ENCODE peak calls at places on chromosomes 5 and 9, in four cellular contexts. T, L, Y and V are unnamed samples.

GRCh38 chr5:57785946-57786345 is 303.3 kb upstream of the ACTBL2 start:
- DNase-seq in T (no peak), L (no peak), Y (no peak), V (no peak)

GRCh38 chr5:109324351-109324750 is 85.4 kb downstream of the PJA2 start:
- DNase-seq in T (no peak), L (no peak), Y (no peak), V (no peak)

GRCh38 chr9:107684224-107684623 is 194.7 kb upstream of the KLF4 start:
- DNase-seq in T (peak), L (peak), Y (peak), V (peak)

GRCh38 chr9:26687421-26687820 is 205.2 kb downstream of the CAAP1 start:
- DNase-seq in T (no peak), L (no peak), Y (no peak), V (peak)

GRCh38 chr5:38660194-38660668 is 103.8 kb upstream of the LIFR start:
- DNase-seq in T (no peak), L (no peak), Y (no peak), V (peak)

GRCh38 chr9:133184971-133185370 is 21.3 kb upstream of the GBGT1 start:
- DNase-seq in T (peak), L (no peak), Y (peak), V (peak)

GRCh38 chr9:123425261-123425821 is 69.3 kb downstream of the CRB2 start:
- DNase-seq in T (no peak), L (no peak), Y (no peak), V (no peak)

GRCh38 chr5:154779105-154779504 is 23.9 kb downstream of the LARP1 start:
- DNase-seq in T (peak), L (no peak), Y (peak), V (peak)

GRCh38 chr9:76107487-76107886 is 217.0 kb downstream of the PCSK5 start:
- DNase-seq in T (peak), L (no peak), Y (peak), V (no peak)

GRCh38 chr5:94969174-94969573 is 315.7 kb downstream of the MCTP1 start:
- DNase-seq in T (peak), L (peak), Y (peak), V (peak)

GRCh38 chr5:149550267-149550582 is 1.0 kb downstream of the CSNK1A1 start:
- DNase-seq in T (peak), L (no peak), Y (peak), V (peak)

GRCh38 chr5:149550608-149551226 is 522 bp downstream of the CSNK1A1 start:
- DNase-seq in T (no peak), L (no peak), Y (no peak), V (no peak)

GRCh38 chr5:149552761-149553160 is 1.5 kb upstream of the CSNK1A1 start:
- DNase-seq in T (no peak), L (no peak), Y (no peak), V (no peak)

GRCh38 chr5:149551227-149552037 is at the start of gene CSNK1A1:
- DNase-seq in T (peak), L (peak), Y (peak), V (peak)

GRCh38 chr5:149552038-149552494 is 827 bp upstream of the CSNK1A1 start:
- DNase-seq in T (no peak), L (no peak), Y (no peak), V (no peak)
- TF ChIP-seq CTCF in T (no peak), L (no peak), Y (no peak), V (no peak)

GRCh38 chr5:27125856-27126255 is 87.5 kb upstream of the CDH9 start:
- DNase-seq in T (no peak), L (no peak), Y (peak), V (no peak)

GRCh38 chr5:27129926-27130325 is 91.5 kb upstream of the CDH9 start:
- DNase-seq in T (no peak), L (no peak), Y (no peak), V (no peak)

GRCh38 chr5:27130587-27130986 is 92.2 kb upstream of the CDH9 start:
- DNase-seq in T (peak), L (peak), Y (peak), V (no peak)

GRCh38 chr5:27124590-27124989 is 86.2 kb upstream of the CDH9 start:
- DNase-seq in T (peak), L (no peak), Y (peak), V (peak)
- TF ChIP-seq CTCF in T (peak), L (peak), Y (peak), V (peak)

GRCh38 chr9:81373294-81373693 is 316.1 kb downstream of the TLE1 start:
- DNase-seq in T (no peak), L (no peak), Y (no peak), V (no peak)

GRCh38 chr9:81374459-81374858 is 314.9 kb downstream of the TLE1 start:
- DNase-seq in T (no peak), L (no peak), Y (no peak), V (no peak)

GRCh38 chr9:81374881-81375280 is 314.5 kb downstream of the TLE1 start:
- DNase-seq in T (peak), L (no peak), Y (peak), V (no peak)

GRCh38 chr9:81377310-81377709 is 312.0 kb downstream of the TLE1 start:
- DNase-seq in T (no peak), L (no peak), Y (no peak), V (no peak)

GRCh38 chr9:81375461-81376100 is 313.8 kb downstream of the TLE1 start:
- DNase-seq in T (no peak), L (no peak), Y (no peak), V (no peak)
- TF ChIP-seq CTCF in T (no peak), L (no peak), Y (no peak), V (no peak)

GRCh38 chr9:4030751-4031150 is 269.1 kb downstream of the GLIS3 start:
- DNase-seq in T (peak), L (no peak), Y (peak), V (no peak)
- TF ChIP-seq CTCF in T (no peak), L (no peak), Y (no peak), V (no peak)

GRCh38 chr9:131203438-131204219 is 72.7 kb downstream of the FAM78A start:
- DNase-seq in T (no peak), L (no peak), Y (no peak), V (no peak)
- TF ChIP-seq CTCF in T (peak), L (peak), Y (peak), V (no peak)

DNA sequence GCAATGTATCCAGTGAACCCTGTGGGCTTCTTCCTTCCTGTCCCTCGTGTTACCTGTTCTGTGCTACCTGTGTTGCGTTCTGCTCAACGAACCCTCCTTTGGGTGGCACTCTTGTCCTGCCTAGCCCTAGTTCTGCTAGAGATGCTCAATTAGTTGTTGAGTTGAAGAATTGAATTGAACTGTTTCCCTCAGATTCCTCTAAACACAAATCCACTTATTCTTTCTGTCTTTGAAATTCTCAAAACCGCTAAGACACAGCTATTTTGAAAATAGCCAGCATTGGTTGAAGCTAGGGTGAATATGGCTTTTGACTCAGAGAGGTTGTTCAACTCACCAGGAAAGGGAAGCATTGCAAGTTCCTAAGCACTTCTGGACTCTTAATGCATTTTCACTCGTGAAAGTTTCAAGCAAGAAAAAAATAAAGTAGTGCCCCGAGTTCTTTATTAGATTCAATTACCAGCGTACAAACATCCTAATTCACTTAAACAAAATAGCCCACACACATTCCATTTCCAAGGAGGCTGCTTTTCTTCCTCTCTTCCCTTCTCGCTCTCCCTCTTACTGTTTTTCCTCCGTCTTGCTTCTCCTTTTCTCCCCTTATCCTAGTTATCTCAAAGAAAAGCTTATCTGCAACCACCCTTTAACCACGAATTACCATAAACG is 648 bp upstream of the ITGA1 start:
- DNase-seq in T (peak), L (no peak), Y (peak), V (peak)
- TF ChIP-seq CTCF in T (peak), L (peak), Y (peak), V (peak)

DNA sequence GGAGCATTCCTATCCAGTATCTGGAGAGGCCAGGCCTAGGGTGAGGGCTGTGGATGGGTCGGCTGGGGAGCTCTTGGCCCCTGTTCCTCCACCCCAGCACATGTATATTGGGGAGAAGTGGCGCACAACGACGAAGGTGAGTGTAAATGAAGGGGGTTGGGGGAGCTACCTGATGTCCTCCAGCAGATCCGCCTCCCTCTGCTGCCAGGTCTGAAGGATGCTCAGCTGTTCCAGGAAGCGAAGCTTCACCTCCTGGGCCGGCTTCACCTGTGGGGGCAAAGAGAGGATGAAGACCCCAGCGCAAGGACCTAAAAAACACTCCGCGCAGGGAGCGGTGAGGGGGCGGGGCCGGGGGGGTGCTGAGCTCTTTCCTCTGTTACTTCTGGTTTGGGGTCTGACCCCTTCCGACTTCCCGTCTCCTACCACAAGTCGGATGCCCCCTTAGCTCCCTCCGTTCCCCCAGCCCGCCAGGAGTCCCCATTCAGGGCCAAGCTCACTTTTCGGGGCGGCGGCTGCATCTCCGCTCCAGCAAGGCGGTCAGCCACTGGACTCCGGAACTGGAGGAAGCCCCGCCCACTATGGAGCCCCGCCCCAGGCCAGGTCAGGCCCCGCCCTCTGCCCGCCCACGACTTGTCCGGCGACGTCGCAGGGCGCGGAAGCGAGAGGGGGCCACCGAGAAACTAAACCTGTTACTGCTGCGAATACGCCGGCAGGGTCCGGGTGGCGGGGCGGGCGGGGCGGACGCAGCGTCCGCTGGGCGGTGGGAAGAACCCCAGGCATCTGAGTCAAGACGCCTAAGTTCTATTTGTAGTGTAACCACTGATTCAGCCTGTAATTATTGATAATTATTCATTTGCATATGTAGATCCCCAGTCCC is at the start of gene FCHSD1:
- DNase-seq in T (peak), L (no peak), Y (peak), V (peak)
- TF ChIP-seq CTCF in T (no peak), L (no peak), Y (no peak), V (no peak)

GRCh38 chr5:93062548-93062947 is 518.5 kb downstream of the NR2F1-AS1 start:
- DNase-seq in T (no peak), L (no peak), Y (peak), V (peak)
- TF ChIP-seq CTCF in T (peak), L (peak), Y (peak), V (no peak)